ENCODE peak calls at places on chromosome 7, in five cellular contexts. X, V, E, Q and B are unnamed samples.

GRCh38 chr7:123324283-123324682 is 124.5 kb upstream of the SLC13A1 start:
- DNase-seq in X (no peak), Q (no peak), V (no peak), E (no peak), B (no peak)

GRCh38 chr7:112449353-112449752 is 907 bp upstream of the IFRD1 start:
- DNase-seq in V (peak; percentile 84), E (peak; percentile 79), Q (peak; percentile 55), X (peak; percentile 62), B (no peak)

GRCh38 chr7:69564454-69565417 is 33.5 kb upstream of the AUTS2 start:
- DNase-seq in V (peak; percentile 82), Q (no peak), E (peak; percentile 23), X (no peak), B (no peak)

GRCh38 chr7:98733036-98733435 is 116.0 kb downstream of the NPTX2 start:
- DNase-seq in X (peak; percentile 25), V (peak; percentile 23), Q (peak; percentile 19), E (no peak), B (no peak)

GRCh38 chr7:134480730-134481129 is 21.8 kb upstream of the AKR1B1 start:
- DNase-seq in V (no peak), E (peak; percentile 23), Q (no peak), X (peak; percentile 43), B (no peak)

GRCh38 chr7:146235210-146235609 is 118.6 kb downstream of the CNTNAP2 start:
- DNase-seq in Q (no peak), V (no peak), E (no peak), X (no peak), B (no peak)

GRCh38 chr7:36923831-36924555 is 199.7 kb upstream of the AOAH start:
- DNase-seq in Q (peak; percentile 42), V (no peak), E (no peak), X (no peak), B (no peak)

GRCh38 chr7:108384721-108385483 is 71.3 kb downstream of the NRCAM start:
- DNase-seq in V (no peak), X (no peak), E (no peak), Q (no peak), B (no peak)

GRCh38 chr7:130069179-130069977 is 956 bp upstream of the KLHDC10 start:
- DNase-seq in X (no peak), Q (no peak), E (peak; percentile 23), V (no peak), B (no peak)

GRCh38 chr7:148035950-148036349 is 554.6 kb upstream of the C7orf33 start:
- DNase-seq in X (no peak), Q (no peak), E (no peak), V (peak; percentile 20), B (no peak)
- TF ChIP-seq CTCF in X (no peak), Q (no peak), E (no peak), V (no peak), B (no peak)

GRCh38 chr7:128361463-128362441 is at the start of gene PRRT4:
- DNase-seq in V (peak; percentile 71), X (no peak), Q (peak; percentile 27), E (peak; percentile 27), B (peak; percentile 62)
- H3K27me3 ChIP-seq in V (peaks cover 67% of the 10 kb centered on the region), X (peaks cover 24% of the 10 kb centered on the region), Q (peaks cover 67% of the 10 kb centered on the region), E (no peaks in the 10 kb centered on the region), B (peaks cover 54% of the 10 kb centered on the region)

GRCh38 chr7:151494569-151495284 is 25.0 kb downstream of the RHEB start:
- DNase-seq in X (no peak), Q (no peak), E (no peak), V (no peak), B (no peak)
- H3K27ac ChIP-seq in X (peak overlapping the region; percentile 14), Q (no peak overlapping the region), E (peak overlapping the region; percentile 53), V (no peak overlapping the region), B (no peak overlapping the region)

GRCh38 chr7:128044064-128044463 is 12.8 kb upstream of the LRRC4 start:
- DNase-seq in E (no peak), V (no peak), X (no peak), Q (no peak), B (no peak)

GRCh38 chr7:128039487-128040099 is 8.4 kb upstream of the LRRC4 start:
- DNase-seq in X (no peak), E (no peak), Q (no peak), V (no peak), B (no peak)

GRCh38 chr7:128041203-128041602 is 10.0 kb upstream of the LRRC4 start:
- DNase-seq in Q (no peak), V (no peak), E (peak; percentile 44), X (no peak), B (no peak)

GRCh38 chr7:128040205-128040604 is 9.0 kb upstream of the LRRC4 start:
- DNase-seq in X (no peak), E (no peak), Q (no peak), V (no peak), B (no peak)

GRCh38 chr7:128042027-128042426 is 10.8 kb upstream of the LRRC4 start:
- DNase-seq in X (no peak), Q (no peak), E (no peak), V (no peak), B (no peak)
- TF ChIP-seq CTCF in X (no peak), Q (no peak), E (no peak), V (no peak), B (no peak)

DNA sequence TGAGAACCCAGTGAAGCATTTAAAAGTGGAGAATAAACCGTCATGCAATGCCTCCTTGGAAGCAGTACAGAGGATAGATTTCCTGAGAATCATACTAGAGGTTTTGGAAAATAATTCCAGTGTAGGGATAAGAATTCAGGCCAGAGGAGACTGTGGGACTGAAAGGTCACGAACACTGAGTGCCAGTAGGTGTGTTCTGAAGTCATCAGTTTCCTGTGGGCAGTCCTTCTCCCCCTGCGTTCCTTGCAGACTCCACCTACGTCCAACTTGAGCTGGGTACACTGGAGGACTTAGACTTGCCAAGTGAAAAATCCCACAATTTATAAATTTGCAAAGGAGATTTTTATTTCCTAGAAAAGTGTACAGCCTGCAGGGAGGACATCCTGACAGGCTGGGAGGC is 73.0 kb upstream of the POM121L12 start:
- DNase-seq in X (no peak), E (no peak), V (no peak), Q (no peak), B (no peak)
- H3K27me3 ChIP-seq in X (no peaks in the 10 kb centered on the region), E (no peaks in the 10 kb centered on the region), V (no peaks in the 10 kb centered on the region), Q (no peaks in the 10 kb centered on the region), B (no peaks in the 10 kb centered on the region)

DNA sequence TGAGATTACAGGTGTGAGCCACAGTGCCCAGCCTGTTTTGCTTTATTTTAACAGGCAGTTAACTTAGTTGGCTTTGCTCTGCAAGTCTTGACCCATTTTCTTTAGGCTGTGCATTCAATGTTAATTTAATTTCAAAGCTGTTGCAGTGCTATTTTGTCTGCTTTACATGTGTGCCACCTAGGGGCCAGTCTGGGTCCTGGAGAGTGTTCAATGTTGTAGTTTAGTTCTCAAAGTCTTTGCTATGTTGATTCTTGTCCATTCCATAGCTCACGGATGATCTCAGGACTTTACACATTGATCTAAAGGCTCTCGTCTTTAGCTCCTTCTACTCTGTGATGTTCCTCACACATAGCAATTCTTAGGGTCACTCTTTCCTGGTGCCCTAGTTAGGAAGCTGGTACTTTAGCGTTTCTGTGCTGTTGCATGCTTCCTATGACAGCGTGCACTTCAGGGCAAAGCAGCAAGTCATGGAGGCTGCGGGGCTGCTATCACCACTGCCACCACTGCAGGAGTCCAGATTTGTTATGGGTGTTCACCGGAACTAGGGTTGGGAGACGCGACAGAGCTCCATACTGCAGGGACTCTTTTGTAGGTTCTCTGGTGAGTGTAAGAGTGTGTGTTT is 16.4 kb upstream of the ABCA13 start:
- DNase-seq in Q (peak; percentile 74), E (peak; percentile 52), X (peak; percentile 54), V (peak; percentile 72), B (no peak)
- H3K27ac ChIP-seq in Q (no peak overlapping the region), E (no peak overlapping the region), X (peak overlapping the region; percentile 71), V (no peak overlapping the region), B (no peak overlapping the region)

GRCh38 chr7:23808421-23808820 is 98.4 kb downstream of the STK31 start:
- DNase-seq in E (no peak), X (no peak), Q (no peak), V (no peak), B (no peak)

GRCh38 chr7:23810099-23810498 is 100.1 kb downstream of the STK31 start:
- DNase-seq in E (no peak), V (no peak), Q (no peak), X (no peak), B (no peak)

DNA sequence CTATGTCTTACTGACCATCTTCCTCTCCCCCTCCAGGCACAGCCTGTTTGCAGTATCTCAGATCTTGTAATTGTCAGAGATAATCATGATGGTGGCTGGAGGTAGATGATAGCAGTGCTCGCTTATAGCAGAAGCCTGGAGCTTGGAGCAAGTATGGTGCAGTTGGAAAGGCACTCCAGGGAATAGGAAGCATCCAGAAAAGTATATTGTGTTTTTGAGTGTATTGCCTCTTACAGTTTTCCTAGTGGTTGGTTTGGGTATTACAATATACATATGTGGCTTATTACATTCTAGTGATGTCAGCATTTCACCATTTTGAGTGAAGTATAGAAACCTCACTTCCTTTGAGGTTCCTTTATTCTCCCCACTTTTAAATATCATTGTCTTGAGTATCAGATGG is 101.5 kb downstream of the STK31 start:
- DNase-seq in V (no peak), X (no peak), Q (no peak), E (no peak), B (no peak)
- TF ChIP-seq CTCF in V (no peak), X (peak; percentile 47), Q (no peak), E (no peak), B (no peak)

DNA sequence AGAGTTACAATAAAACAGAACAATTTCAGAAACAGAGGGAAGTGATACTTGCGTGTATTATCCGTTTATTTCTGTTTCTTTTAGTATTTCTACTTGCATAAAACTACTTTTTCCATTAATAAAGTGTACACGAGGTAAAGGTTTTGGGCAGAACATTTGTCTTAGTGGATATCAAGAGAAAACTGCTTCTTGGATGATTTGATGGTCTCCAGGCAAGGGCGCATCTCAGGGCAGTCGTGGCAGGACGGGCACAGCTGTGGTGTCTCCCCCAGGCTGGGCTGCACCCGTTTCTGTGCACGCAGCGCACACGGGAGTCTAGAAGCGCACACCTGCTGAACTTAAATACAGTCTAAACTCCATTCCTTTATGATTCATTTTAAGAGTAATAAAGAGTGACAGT is 23.4 kb upstream of the RNF32 start:
- DNase-seq in X (no peak), V (no peak), Q (peak; percentile 41), E (no peak), B (no peak)
- H3K27me3 ChIP-seq in X (no peaks in the 10 kb centered on the region), V (peaks cover 14% of the 10 kb centered on the region), Q (peaks cover 39% of the 10 kb centered on the region), E (no peaks in the 10 kb centered on the region), B (peaks cover 5% of the 10 kb centered on the region)

GRCh38 chr7:155490697-155491628 is 33.0 kb downstream of the EN2 start:
- DNase-seq in V (no peak), X (no peak), E (no peak), Q (peak; percentile 42), B (peak; percentile 72)
- H3K27ac ChIP-seq in V (no peak overlapping the region), X (no peak overlapping the region), E (no peak overlapping the region), Q (no peak overlapping the region), B (peak overlapping the region; percentile 46)

GRCh38 chr7:66138994-66139752 is 24.5 kb downstream of the CRCP start:
- DNase-seq in X (no peak), V (no peak), Q (no peak), E (no peak), B (no peak)

GRCh38 chr7:66143876-66144332 is 29.3 kb downstream of the CRCP start:
- DNase-seq in X (no peak), V (no peak), Q (no peak), E (no peak), B (no peak)

GRCh38 chr7:66142996-66143395 is 28.3 kb downstream of the CRCP start:
- DNase-seq in E (peak; percentile 34), V (no peak), X (no peak), Q (no peak), B (no peak)

GRCh38 chr7:66142334-66142733 is 27.7 kb downstream of the CRCP start:
- DNase-seq in X (no peak), Q (no peak), V (no peak), E (peak; percentile 31), B (no peak)

GRCh38 chr7:66140924-66141323 is 26.3 kb downstream of the CRCP start:
- DNase-seq in X (no peak), Q (peak; percentile 47), E (peak; percentile 72), V (peak; percentile 85), B (peak; percentile 71)
- TF ChIP-seq CTCF in X (no peak), Q (no peak), E (peak; percentile 53), V (peak; percentile 72), B (peak; percentile 64)